ENCODE peak calls at places on chromosome 15, in five cellular contexts. O is esophagus squamous epithelium, E is heart left ventricle, I is IMR-90, C is right lobe of liver. Z is an unnamed sample. For H3K27me3, the result is how much of the 10 kb centered on the place peaks cover.

GRCh38 chr15:101171954-101172353 is 79.9 kb downstream of the CHSY1 start:
- DNase-seq in O (no peak), E (no peak), I (no peak), C (no peak), Z (no peak)

GRCh38 chr15:99305761-99306505 is 54.7 kb downstream of the LRRC28 start:
- DNase-seq in O (no peak), E (peak), I (peak), C (peak), Z (peak)

GRCh38 chr15:34855397-34855796 is 60.0 kb upstream of the ACTC1 start:
- DNase-seq in O (no peak), E (no peak), I (peak), C (no peak), Z (no peak)

GRCh38 chr15:35168464-35168863 is 83.4 kb upstream of the NANOGP8 start:
- DNase-seq in O (no peak), E (no peak), I (peak), C (no peak), Z (no peak)

GRCh38 chr15:59894835-59895234 is 109.3 kb upstream of the FOXB1 start:
- DNase-seq in O (no peak), E (no peak), I (no peak), C (no peak), Z (no peak)

GRCh38 chr15:69891070-69891491 is 206.6 kb downstream of the TLE3 start:
- DNase-seq in O (no peak), E (no peak), I (no peak), C (no peak), Z (no peak)

GRCh38 chr15:60370804-60371700 is 26.7 kb downstream of the ANXA2 start:
- DNase-seq in O (no peak), E (peak), I (peak), C (no peak), Z (peak)

GRCh38 chr15:26667222-26667988 is 105.5 kb downstream of the GABRB3 start:
- DNase-seq in O (no peak), E (peak), I (no peak), C (no peak), Z (no peak)

GRCh38 chr15:95129589-95129988 is 898.2 kb downstream of the MCTP2 start:
- DNase-seq in O (no peak), E (peak), I (peak), C (no peak), Z (peak)

GRCh38 chr15:95394186-95395067 is 936.1 kb upstream of the NR2F2 start:
- DNase-seq in O (no peak), E (no peak), I (peak), C (no peak), Z (no peak)

GRCh38 chr15:85624241-85624855 is 170.4 kb downstream of the KLHL25 start:
- DNase-seq in O (no peak), E (no peak), I (no peak), C (no peak), Z (no peak)

GRCh38 chr15:50017522-50017921 is 101.5 kb downstream of the ATP8B4 start:
- DNase-seq in O (no peak), E (no peak), I (no peak), C (no peak), Z (no peak)

GRCh38 chr15:91469627-91470567 is 369.8 kb downstream of the SV2B start:
- DNase-seq in O (no peak), E (no peak), I (no peak), C (no peak), Z (peak)

GRCh38 chr15:70478251-70478990 is 284.9 kb downstream of the UACA start:
- DNase-seq in O (no peak), E (peak), I (no peak), C (no peak), Z (peak)

GRCh38 chr15:99421172-99421656 is 144.6 kb upstream of the MEF2A start:
- DNase-seq in O (no peak), E (no peak), I (peak), C (no peak), Z (no peak)

GRCh38 chr15:47184003-47184404 is 533.3 kb upstream of the SEMA6D start:
- DNase-seq in O (no peak), E (peak), I (no peak), C (peak), Z (peak)

GRCh38 chr15:89395996-89396395 is 61.4 kb upstream of the POLG start:
- DNase-seq in O (no peak), E (no peak), I (no peak), C (no peak), Z (no peak)

GRCh38 chr15:88385078-88385700 is 82.0 kb downstream of the MRPL46 start:
- DNase-seq in O (no peak), E (no peak), I (peak), C (no peak), Z (no peak)

GRCh38 chr15:76994001-76994400 is 925 bp upstream of the PSTPIP1 start:
- DNase-seq in O (no peak), E (peak), I (no peak), C (peak), Z (peak)

GRCh38 chr15:90189781-90190467 is 11.2 kb upstream of the SEMA4B start:
- DNase-seq in O (no peak), E (no peak), I (no peak), C (no peak), Z (no peak)

DNA sequence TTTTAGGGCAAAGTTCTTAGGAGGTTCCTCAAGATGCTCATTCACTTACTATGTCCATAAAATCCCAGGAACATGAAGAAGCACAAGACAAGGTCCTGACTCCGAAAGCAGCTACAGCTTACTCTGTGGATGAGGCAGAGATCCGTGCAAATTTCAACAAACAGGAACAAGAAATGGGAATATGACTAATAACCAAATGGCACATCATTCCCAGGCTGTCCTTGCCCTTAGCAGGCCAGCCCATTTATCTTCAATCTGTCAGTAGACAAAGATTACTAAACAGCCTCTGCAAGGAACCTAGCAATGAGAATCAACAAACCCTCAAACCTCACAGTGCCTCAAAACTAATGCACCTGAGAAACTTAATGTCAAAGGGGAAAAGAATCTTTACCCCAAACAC is 5.0 kb downstream of the TNFAIP8L3 start:
- DNase-seq in O (no peak), E (no peak), I (peak), C (no peak), Z (no peak)
- H3K27me3 ChIP-seq in O (under half), E (under half), I (half or more), C (under half), Z (under half)

GRCh38 chr15:75051161-75051560 is 27.8 kb downstream of the PPCDC start:
- DNase-seq in O (no peak), E (peak), I (no peak), C (no peak), Z (no peak)
- TF ChIP-seq POLR2A in O (no peak), E (no peak), I (no peak), C (no peak), Z (no peak)

GRCh38 chr15:79195239-79195638 is 87.3 kb upstream of the ANKRD34C start:
- DNase-seq in O (no peak), E (no peak), I (no peak), C (no peak), Z (no peak)
- H3K4me3 ChIP-seq in O (no peak), E (no peak), I (no peak), C (no peak), Z (no peak)

DNA sequence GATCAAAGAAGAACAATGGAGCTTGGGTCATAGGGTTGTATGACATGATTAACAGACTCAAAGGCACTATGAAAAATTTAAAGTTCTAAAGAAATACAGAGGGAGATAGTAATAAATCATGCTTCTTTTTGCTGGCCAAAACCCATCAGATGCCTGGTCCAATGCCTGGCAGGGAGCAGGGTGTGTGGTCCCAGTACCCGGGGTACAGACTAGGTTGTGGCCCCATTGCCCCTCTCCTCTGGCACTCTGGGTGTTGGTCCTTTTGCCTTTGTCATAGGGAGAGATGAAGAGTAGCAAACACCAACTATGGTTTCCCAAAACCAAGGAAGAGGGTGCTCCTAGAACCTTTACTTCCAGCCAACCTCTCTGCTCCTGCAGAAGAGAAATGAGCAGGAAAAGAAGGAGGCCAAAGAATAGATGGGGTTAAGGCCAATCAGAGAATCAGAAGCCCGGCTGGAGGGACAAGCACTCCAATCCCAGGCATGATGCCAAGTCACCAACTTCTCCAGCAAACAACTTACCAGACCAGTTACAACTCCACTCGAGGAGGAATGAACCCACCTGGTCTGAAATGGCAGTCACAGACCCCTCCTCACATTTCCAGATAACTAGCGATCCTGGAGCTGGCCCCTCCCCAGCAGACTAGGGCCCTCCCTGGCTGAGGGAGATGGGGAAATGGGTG is 1.8 kb downstream of the IGDCC3 start:
- DNase-seq in O (no peak), E (no peak), I (no peak), C (no peak), Z (no peak)
- H3K27me3 ChIP-seq in O (under half), E (half or more), I (half or more), C (under half), Z (half or more)

DNA sequence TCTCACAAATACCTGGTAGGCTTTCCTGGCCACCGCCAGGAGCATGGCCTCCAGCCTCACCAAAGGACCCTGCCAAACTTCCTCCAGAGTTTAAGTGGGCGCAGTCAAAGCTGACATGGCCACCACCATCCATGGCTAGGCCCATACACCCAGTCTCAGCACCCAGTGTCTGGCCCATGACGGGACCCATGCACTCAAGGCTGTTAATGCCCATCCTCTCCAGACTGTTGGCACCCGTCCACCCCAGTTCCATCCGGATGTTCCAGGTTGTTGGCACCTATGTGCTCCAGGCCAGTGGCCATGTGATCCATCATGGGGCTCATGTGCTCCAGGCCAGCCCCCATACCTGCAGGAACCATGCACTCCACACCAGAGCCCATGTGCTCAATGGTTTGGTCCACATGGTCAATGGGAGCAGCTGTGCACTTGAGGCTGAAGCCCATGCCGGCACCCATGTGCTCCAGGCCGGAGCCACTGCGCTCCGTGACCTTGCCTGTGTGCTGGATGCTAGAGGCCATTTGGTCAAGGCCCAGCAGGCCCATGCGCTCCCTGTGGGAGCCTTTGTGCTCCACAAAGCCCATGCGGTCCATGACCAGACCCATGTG is 20.4 kb downstream of the CTDSPL2 start:
- DNase-seq in O (no peak), E (no peak), I (no peak), C (no peak), Z (no peak)
- TF ChIP-seq POLR2A in O (no peak), E (no peak), I (no peak), C (no peak), Z (no peak)

GRCh38 chr15:56718560-56718959 is 14.7 kb downstream of the ZNF280D start:
- DNase-seq in O (no peak), E (no peak), I (no peak), C (no peak), Z (no peak)
- H3K4me3 ChIP-seq in O (no peak), E (no peak), I (no peak), C (no peak), Z (no peak)

GRCh38 chr15:65374831-65375401 is 2.9 kb downstream of the IGDCC3 start:
- DNase-seq in O (no peak), E (no peak), I (peak), C (no peak), Z (no peak)

GRCh38 chr15:65377976-65378366 is at the start of gene IGDCC3:
- DNase-seq in O (no peak), E (no peak), I (no peak), C (no peak), Z (no peak)

GRCh38 chr15:65376767-65377104 is 1.1 kb downstream of the IGDCC3 start:
- DNase-seq in O (no peak), E (no peak), I (no peak), C (no peak), Z (no peak)

GRCh38 chr15:65379986-65380385 is 2.2 kb upstream of the IGDCC3 start:
- DNase-seq in O (no peak), E (no peak), I (no peak), C (no peak), Z (no peak)

GRCh38 chr15:65377105-65377975 is 462 bp downstream of the IGDCC3 start:
- DNase-seq in O (no peak), E (no peak), I (no peak), C (peak), Z (no peak)
- H3K27me3 ChIP-seq in O (under half), E (half or more), I (half or more), C (under half), Z (half or more)

DNA sequence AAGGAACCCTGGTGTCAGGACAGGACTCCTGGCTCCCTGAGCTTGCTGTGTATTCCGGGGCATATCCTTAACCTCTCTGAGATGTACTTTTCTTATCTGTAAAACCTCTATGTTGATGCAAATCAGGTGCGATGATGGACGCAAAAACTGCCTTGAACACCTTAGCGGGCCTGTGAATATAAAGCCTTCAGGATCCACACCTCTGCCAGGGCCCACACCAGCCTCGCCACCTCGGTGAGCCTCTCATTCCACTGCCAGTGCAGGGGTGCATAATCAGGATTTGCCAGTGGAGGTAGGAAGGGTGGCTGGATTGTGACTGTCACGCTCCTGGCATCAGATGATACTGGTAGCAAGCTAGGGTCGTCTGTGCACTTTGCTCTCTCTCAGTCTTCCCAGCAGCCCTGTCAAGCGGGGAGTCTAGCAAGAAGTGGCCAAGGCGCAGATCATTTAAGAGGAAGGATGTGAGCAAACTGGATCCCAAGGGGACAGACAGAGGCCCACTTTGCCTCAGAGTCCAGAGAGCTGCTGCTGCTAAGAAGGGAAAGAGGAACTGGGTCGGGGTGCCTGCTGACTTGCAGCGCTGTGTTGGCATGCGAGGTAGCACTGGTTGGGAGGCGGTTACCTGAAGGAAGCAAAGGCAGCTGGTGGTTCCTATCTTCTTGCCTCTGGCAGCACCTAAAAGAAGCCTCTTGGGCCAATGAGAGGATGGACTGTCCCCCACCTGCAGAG is 27.9 kb downstream of the SMAD3 start:
- DNase-seq in O (peak), E (peak), I (no peak), C (no peak), Z (peak)
- TF ChIP-seq POLR2A in O (no peak), E (no peak), I (no peak), C (no peak), Z (no peak)

GRCh38 chr15:63052961-63053698 is 10.6 kb downstream of the TPM1 start:
- DNase-seq in O (no peak), E (peak), I (no peak), C (no peak), Z (peak)
- H3K4me3 ChIP-seq in O (peak), E (no peak), I (no peak), C (no peak), Z (no peak)

GRCh38 chr15:78620839-78621421 is at the start of gene CHRNA3:
- DNase-seq in O (no peak), E (no peak), I (no peak), C (no peak), Z (no peak)
- H3K27me3 ChIP-seq in O (under half), E (under half), I (half or more), C (under half), Z (half or more)